ENCODE peak calls at places on chromosome 19, in four cellular contexts. D is pancreas, F is GM12878, W is Peyer's patch. K is an unnamed sample.

GRCh38 chr19:21586341-21587116 is 81.1 kb downstream of the ZNF429 start:
- DNase-seq in W (no peak), F (no peak), D (peak; percentile 88), K (no peak)

GRCh38 chr19:19884583-19884982 is 16.2 kb upstream of the ZNF93 start:
- DNase-seq in F (no peak), D (no peak), W (no peak), K (no peak)

GRCh38 chr19:35090160-35090794 is 25.3 kb upstream of the FXYD3 start:
- DNase-seq in F (no peak), W (no peak), D (peak; percentile 73), K (no peak)

GRCh38 chr19:32018014-32018413 is 327.4 kb upstream of the ZNF507 start:
- DNase-seq in W (no peak), D (no peak), F (no peak), K (no peak)

GRCh38 chr19:33431986-33432385 is 58.5 kb downstream of the CEBPG start:
- DNase-seq in D (peak; percentile 7), W (no peak), F (no peak), K (no peak)

GRCh38 chr19:29170554-29170953 is 42.4 kb downstream of the UQCRFS1 start:
- DNase-seq in D (no peak), W (no peak), F (no peak), K (no peak)

GRCh38 chr19:21126078-21126477 is 15.8 kb upstream of the ZNF431 start:
- DNase-seq in F (no peak), W (no peak), D (no peak), K (no peak)

GRCh38 chr19:29918891-29919290 is 23.1 kb upstream of the URI1 start:
- DNase-seq in W (no peak), F (no peak), D (no peak), K (no peak)

GRCh38 chr19:55389386-55390317 is 3.9 kb downstream of the RPL28 start:
- DNase-seq in D (no peak), F (no peak), W (no peak), K (no peak)

GRCh38 chr19:15425321-15425950 is 6.6 kb upstream of the AKAP8L start:
- DNase-seq in D (peak; percentile 60), W (peak; percentile 43), F (no peak), K (no peak)

GRCh38 chr19:10655457-10656312 is 1.5 kb downstream of the ILF3 start:
- DNase-seq in F (no peak), D (no peak), W (no peak), K (no peak)

GRCh38 chr19:32233091-32233490 is 112.3 kb upstream of the ZNF507 start:
- DNase-seq in F (no peak), D (no peak), W (no peak), K (no peak)

GRCh38 chr19:12801466-12802266 is at the start of the genes PRDX2 and THSD8:
- DNase-seq in D (peak; percentile 96), W (peak; percentile 91), F (no peak), K (no peak)

GRCh38 chr19:56740478-56740877 is 68.9 kb upstream of the ZNF835 start:
- DNase-seq in D (no peak), W (no peak), F (no peak), K (no peak)

DNA sequence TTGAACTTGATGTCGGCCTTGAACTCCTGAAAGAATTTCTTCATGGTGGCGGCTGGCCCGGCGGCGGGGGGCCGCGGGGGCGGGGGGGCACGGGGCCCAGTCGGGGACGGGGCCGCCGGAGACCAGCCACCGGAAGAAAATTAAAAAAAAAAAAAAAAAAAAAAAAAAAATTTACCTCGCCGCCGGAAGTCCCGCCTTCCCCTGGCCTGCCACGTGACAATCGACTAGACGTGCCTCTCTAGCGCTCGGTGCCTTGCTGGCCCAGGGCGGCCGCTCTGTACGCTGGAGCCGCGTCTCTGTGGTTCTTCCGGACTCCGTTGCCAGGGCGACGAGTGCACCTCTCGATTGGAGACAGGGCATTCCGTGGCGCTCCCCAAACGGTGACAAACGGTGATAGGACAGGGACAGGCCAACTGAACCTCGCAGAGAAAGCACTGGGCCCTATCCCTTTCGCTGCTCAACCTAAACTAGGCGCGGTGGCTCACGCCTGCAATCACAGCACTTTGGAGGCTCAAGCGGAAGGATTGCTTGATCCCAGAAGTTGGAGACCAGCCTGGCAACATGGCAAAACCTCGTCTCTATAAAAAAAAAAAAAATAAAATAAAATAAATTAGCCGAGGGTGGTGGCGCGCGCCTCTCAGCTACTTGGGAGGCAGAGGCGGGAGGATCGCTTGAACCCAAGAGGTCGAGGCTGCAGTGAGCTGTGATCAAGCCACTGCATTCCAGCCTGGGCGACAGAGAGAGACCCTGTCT is at the start of gene UBXN6:
- DNase-seq in W (peak; percentile 97), F (peak; percentile 86), D (peak; percentile 99), K (peak; percentile 97)
- TF ChIP-seq CTCF in W (peak; percentile 47), F (no peak), D (no peak), K (no peak)

DNA sequence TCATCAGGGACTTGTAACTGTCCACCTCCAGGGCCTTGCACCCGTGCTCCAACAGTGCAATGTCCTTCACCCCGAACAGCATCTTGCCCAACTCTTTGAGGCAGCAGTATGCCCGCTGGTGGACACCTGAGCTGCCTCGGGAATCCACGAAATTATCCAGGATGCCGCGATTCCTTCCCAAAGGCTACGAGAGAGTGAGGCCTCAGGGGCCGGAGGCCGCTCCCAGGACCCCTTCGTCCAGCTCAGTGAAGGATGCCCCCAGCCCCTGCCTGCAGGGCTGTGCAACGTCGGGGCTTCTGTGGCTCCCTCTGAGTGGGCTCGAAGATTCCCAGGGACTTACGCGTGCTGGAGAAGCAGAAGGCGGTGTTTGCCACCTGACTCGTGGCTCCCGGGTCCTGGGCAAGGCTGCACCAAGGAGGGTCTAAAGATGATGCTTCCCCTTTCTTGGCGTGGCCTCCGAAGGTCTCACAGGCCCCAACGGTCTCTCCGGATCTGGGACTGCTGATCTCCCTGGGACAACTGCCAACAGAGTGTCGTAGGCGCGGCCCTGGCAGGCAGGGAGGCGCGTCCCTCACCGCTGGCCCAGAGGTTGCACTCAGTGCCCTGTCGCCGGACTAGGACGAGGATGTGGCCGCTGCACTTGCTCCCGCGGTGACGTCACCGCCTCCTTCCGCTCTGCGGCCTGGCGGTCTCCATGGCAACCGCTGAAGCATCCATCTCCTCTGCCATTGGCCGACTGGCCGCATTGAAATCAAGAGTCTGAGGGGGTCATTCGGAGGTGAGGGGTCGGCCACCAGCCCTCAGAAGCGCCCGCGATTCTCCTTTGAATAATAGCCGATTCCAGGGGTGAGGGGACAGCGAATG is at the start of gene PNMA8C:
- DNase-seq in D (peak; percentile 85), F (no peak), W (no peak), K (no peak)
- H3K4me3 ChIP-seq in D (no peak within 1 kb of the TSS), F (no peak within 1 kb of the TSS), W (peak within 1 kb of the TSS; percentile 34), K (no peak within 1 kb of the TSS)

DNA sequence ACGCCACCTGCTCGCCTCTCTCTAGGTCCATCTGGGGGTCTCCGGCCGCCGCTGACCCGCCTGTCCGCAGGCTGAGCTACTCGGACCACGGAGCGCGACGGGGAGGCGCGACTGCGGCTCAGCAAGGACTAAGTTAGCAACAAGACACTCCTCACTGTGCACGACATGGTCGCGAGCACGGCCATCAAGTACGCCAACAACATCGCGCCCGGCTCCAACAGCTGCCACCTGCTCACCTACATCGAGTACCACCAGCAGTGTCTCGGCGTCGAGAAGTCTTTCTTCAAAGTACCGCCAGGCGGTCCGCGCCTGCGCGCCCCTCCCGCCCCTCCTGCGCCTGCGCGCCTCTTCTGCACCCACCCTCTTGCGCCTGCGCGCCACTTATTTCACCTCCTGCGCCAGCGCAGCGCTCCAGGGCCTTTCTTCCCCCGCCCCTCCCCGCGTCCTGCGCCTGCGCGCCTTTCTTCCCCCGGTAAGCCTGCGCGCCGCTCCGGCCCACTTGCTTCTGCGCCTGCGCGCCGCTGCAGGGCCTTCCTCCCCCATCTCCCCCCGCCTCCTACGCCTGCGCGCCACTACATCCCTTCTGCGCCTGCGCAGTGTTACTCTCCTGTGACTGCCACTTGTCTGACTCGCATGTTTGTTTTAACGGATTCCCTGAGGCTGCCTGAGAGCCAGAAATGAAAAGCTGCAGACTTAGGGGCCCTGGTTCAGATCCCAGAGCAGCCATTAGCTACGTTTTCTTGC is 63.9 kb downstream of the ACSBG2 start:
- DNase-seq in W (peak; percentile 99), D (peak; percentile 100), F (peak; percentile 95), K (peak; percentile 93)
- TF ChIP-seq CTCF in W (peak; percentile 67), D (peak; percentile 35), F (peak; percentile 31), K (peak; percentile 51)

GRCh38 chr19:51391073-51391611 is 751 bp upstream of the C19orf84 start:
- DNase-seq in W (no peak), D (no peak), F (no peak), K (no peak)
- H3K4me3 ChIP-seq in W (no peak overlapping the region), D (no peak overlapping the region), F (no peak overlapping the region), K (no peak overlapping the region)

GRCh38 chr19:4495471-4495870 is 22.8 kb downstream of the PLIN4 start:
- DNase-seq in F (no peak), D (peak; percentile 66), W (peak; percentile 65), K (no peak)
- TF ChIP-seq CTCF in F (peak; percentile 19), D (no peak), W (peak; percentile 43), K (peak; percentile 83)

GRCh38 chr19:17468302-17469091 is 1.8 kb upstream of the SLC27A1 start:
- DNase-seq in W (no peak), F (no peak), D (peak; percentile 75), K (no peak)
- H3K4me3 ChIP-seq in W (peak overlapping the region; percentile 60), F (peak overlapping the region; percentile 80), D (peak overlapping the region; percentile 46), K (no peak overlapping the region)

DNA sequence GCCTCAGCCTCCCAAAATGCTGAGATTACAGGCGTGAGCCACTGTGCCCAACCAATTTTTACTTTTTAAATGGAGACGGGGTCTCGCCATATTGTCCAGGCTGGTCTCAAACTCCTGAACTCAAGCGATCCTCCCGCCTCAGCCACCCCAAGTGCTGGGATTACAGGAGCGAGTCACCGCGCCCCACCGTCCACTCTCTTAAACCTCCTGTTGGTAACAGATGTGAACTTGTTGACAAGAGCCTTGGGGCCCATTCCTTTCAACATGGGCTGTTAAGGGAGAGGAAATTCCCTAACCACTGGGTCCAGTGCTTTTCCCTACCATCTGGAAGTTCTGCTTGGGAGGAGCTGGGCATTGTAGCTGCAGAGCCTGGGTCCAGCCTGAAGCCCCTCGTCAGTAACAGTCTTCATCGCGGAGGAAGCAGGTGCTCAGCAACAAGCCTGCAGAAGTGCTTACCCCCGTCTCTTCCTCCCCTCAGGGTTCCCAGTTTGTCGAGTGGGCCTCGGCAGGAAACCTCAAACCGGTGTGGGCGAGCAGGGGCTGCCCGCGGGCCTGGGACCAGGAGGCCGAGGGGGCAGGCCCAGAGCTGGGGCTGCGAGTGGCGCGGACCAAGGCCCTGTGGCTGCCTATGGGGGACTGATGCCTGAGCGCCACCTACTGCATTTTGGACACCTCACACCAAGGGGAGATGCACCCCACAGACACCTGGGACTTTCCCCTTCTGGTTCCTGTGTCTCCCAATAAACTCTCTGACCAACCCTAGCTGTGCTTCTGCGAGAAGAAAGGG is 4.0 kb upstream of the FLT3LG start:
- DNase-seq in D (no peak), W (no peak), F (peak; percentile 84), K (peak; percentile 88)
- TF ChIP-seq CTCF in D (no peak), W (peak; percentile 52), F (peak; percentile 89), K (peak; percentile 79)